ENCODE peak calls at places on chromosomes 11 and 22, in six cellular contexts. J is A549, F is K562, M is endothelial cell of umbilical vein, Y is GM12878, Z is HepG2. S is an unnamed sample.

GRCh38 chr11:45543808-45544422 is 121.5 kb downstream of the CHST1 start:
- DNase-seq in Z (no peak), F (peak), J (no peak), Y (no peak), M (peak), S (peak)

GRCh38 chr22:48939441-48940265 is 888.0 kb downstream of the BRD1 start:
- DNase-seq in Z (no peak), J (no peak), F (no peak), Y (no peak), M (no peak), S (no peak)

GRCh38 chr22:20904008-20904979 is 12.9 kb upstream of the CRKL start:
- DNase-seq in F (peak), Z (peak), J (peak), Y (no peak), M (no peak), S (peak)

GRCh38 chr11:113998574-113998973 is 23.7 kb downstream of the HTR3A start:
- DNase-seq in Y (no peak), J (no peak), Z (no peak), M (no peak), F (no peak), S (no peak)

GRCh38 chr22:46287873-46288751 is 8.6 kb upstream of the GTSE1 start:
- DNase-seq in Y (peak), J (no peak), Z (no peak), F (no peak), M (peak), S (peak)

GRCh38 chr11:68632802-68633201 is 51.5 kb upstream of the GAL start:
- DNase-seq in F (peak), J (peak), Y (no peak), M (peak), Z (peak), S (peak)

GRCh38 chr11:116927163-116927772 is 89.8 kb upstream of the APOA1 start:
- DNase-seq in Z (peak), M (peak), J (no peak), F (peak), Y (no peak), S (peak)

GRCh38 chr11:86940122-86940777 is 14.9 kb downstream of the FZD4 start:
- DNase-seq in M (peak), J (no peak), Y (no peak), Z (peak), F (peak), S (no peak)

GRCh38 chr11:121696177-121696863 is 243.6 kb upstream of the SORL1-AS1 start:
- DNase-seq in M (no peak), J (no peak), Y (no peak), F (no peak), Z (no peak), S (no peak)

GRCh38 chr22:40347300-40347699 is 1.0 kb downstream of the ADSL start:
- DNase-seq in Y (no peak), M (no peak), Z (no peak), F (no peak), J (no peak), S (no peak)

GRCh38 chr11:31237819-31238771 is 131.4 kb downstream of the DCDC1 start:
- DNase-seq in Z (no peak), Y (no peak), F (no peak), J (no peak), M (no peak), S (no peak)

GRCh38 chr22:37273126-37273845 is 9.0 kb upstream of the CYTH4 start:
- DNase-seq in M (no peak), F (peak), Z (no peak), Y (no peak), J (no peak), S (peak)

GRCh38 chr11:72202571-72202970 is 10.6 kb downstream of the FOLR1 start:
- DNase-seq in Z (no peak), Y (no peak), F (no peak), J (no peak), M (no peak), S (no peak)

GRCh38 chr22:28909375-28909774 is 26.0 kb downstream of the ZNRF3 start:
- DNase-seq in Z (no peak), M (no peak), Y (peak), J (no peak), F (peak), S (no peak)

GRCh38 chr11:127238321-127238720 is 237.8 kb upstream of the KIRREL3 start:
- DNase-seq in Z (no peak), Y (no peak), J (no peak), F (no peak), M (no peak), S (no peak)

GRCh38 chr11:14852571-14853177 is 39.4 kb downstream of the CYP2R1 start:
- DNase-seq in J (no peak), M (no peak), Z (no peak), F (no peak), Y (no peak), S (no peak)

GRCh38 chr11:61922539-61922938 is 5.2 kb upstream of the RAB3IL1 start:
- DNase-seq in Z (no peak), F (peak), M (no peak), Y (no peak), J (no peak), S (peak)

GRCh38 chr11:65355776-65356393 is 1.3 kb downstream of the TIGD3 start:
- DNase-seq in Y (no peak), F (no peak), M (peak), J (no peak), Z (no peak), S (no peak)

GRCh38 chr11:1696608-1697570 is at the start of gene KRTAP5-6:
- DNase-seq in J (no peak), Z (no peak), Y (no peak), M (no peak), F (no peak), S (no peak)

GRCh38 chr22:30445438-30445936 is 19.9 kb downstream of the MTFP1 start:
- DNase-seq in M (no peak), Y (no peak), J (no peak), Z (peak), F (no peak), S (no peak)

GRCh38 chr11:97140885-97141494 is 751.2 kb downstream of the JRKL start:
- DNase-seq in M (no peak), J (no peak), Y (no peak), F (peak), Z (peak), S (peak)

GRCh38 chr22:31345331-31346254 is 553 bp downstream of the PATZ1 start:
- DNase-seq in Y (peak), Z (peak), J (peak), M (peak), F (peak), S (peak)

GRCh38 chr11:67435727-67436458 is 1.6 kb downstream of the PTPRCAP start:
- DNase-seq in Y (no peak), M (no peak), Z (no peak), F (no peak), J (no peak), S (no peak)

GRCh38 chr22:29820941-29821789 is 16.9 kb downstream of the ASCC2 start:
- DNase-seq in F (peak), M (peak), J (peak), Y (peak), Z (peak), S (peak)

GRCh38 chr11:63020671-63021255 is 5.1 kb upstream of the SLC22A8 start:
- DNase-seq in Y (no peak), F (peak), J (peak), Z (no peak), M (no peak), S (peak)

GRCh38 chr11:84901986-84902385 is 725.2 kb downstream of the DLG2 start:
- DNase-seq in Z (no peak), J (no peak), F (no peak), Y (no peak), M (no peak), S (no peak)

GRCh38 chr11:28615542-28615941 is 507.4 kb downstream of the METTL15 start:
- DNase-seq in J (no peak), M (no peak), Z (no peak), F (no peak), Y (no peak), S (no peak)

GRCh38 chr11:77122576-77123212 is 5.4 kb upstream of the MYO7A start:
- DNase-seq in M (no peak), J (no peak), Y (no peak), F (no peak), Z (no peak), S (no peak)

GRCh38 chr11:131457163-131457562 is 86.7 kb downstream of the NTM start:
- DNase-seq in Z (no peak), M (no peak), Y (no peak), J (no peak), F (no peak), S (no peak)

GRCh38 chr11:114027396-114027795 is 32.1 kb upstream of the ZBTB16 start:
- DNase-seq in J (no peak), Y (no peak), F (no peak), M (no peak), Z (no peak), S (no peak)

GRCh38 chr11:61787928-61788491 is 4.4 kb downstream of the TMEM258 start:
- DNase-seq in Z (peak), Y (no peak), J (peak), F (peak), M (peak), S (peak)

GRCh38 chr11:107682182-107682971 is 29.5 kb downstream of the SLN start:
- DNase-seq in J (no peak), F (no peak), Y (no peak), Z (no peak), M (no peak), S (no peak)

GRCh38 chr11:107679255-107680024 is 32.4 kb downstream of the SLN start:
- DNase-seq in Y (peak), J (no peak), Z (no peak), M (no peak), F (no peak), S (no peak)

GRCh38 chr11:107688322-107688918 is 23.4 kb downstream of the SLN start:
- DNase-seq in M (no peak), F (no peak), Y (no peak), Z (peak), J (no peak), S (no peak)

GRCh38 chr11:107683070-107683469 is 28.8 kb downstream of the SLN start:
- DNase-seq in Y (no peak), Z (no peak), J (no peak), M (no peak), F (no peak), S (no peak)

GRCh38 chr11:107683807-107684206 is 28.0 kb downstream of the SLN start:
- DNase-seq in Z (no peak), J (peak), Y (no peak), M (no peak), F (peak), S (peak)
- TF ChIP-seq CTCF in Z (no peak), J (no peak), Y (peak), M (peak), F (peak), S (peak)

GRCh38 chr22:50102946-50103345 is 13.1 kb downstream of the MOV10L1 start:
- DNase-seq in M (no peak), J (peak), Y (no peak), F (peak), Z (peak), S (peak)

GRCh38 chr22:50101870-50102565 is 12.2 kb downstream of the MOV10L1 start:
- DNase-seq in M (no peak), J (no peak), F (no peak), Z (no peak), Y (no peak), S (peak)

GRCh38 chr22:50107529-50107928 is 17.7 kb downstream of the MOV10L1 start:
- DNase-seq in J (no peak), F (no peak), Z (no peak), M (no peak), Y (no peak), S (no peak)

GRCh38 chr22:50104149-50104548 is 14.3 kb downstream of the MOV10L1 start:
- DNase-seq in Z (no peak), Y (no peak), J (no peak), F (no peak), M (no peak), S (peak)

DNA sequence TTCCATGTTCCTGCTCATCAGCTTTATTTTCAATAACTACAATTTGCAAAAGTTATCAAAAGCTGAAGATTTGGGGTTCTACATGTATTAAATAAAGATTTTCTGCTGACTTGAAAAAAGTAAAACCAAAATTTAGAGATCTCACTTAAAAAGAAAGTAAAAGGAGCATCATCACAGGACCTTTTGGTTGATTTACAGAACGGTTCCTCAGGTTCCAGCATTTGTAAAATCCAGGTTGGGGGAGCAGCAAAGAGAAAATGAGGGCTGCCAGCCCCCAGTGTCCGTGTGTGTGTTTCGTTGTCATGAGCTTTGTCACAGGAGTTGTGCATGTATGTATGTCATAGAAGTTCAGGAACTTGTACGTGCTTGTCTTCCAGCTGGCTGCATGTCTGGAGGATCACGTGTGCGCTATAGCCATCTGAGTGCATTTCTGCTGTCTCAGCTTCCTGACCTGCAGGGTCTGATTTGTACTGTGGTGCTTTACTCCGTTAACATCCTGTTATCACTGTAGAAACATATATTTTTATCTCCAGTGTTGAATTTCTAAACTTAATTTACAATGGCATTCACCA is 15.8 kb downstream of the MOV10L1 start:
- DNase-seq in M (peak), Y (peak), J (no peak), F (no peak), Z (no peak), S (no peak)
- TF ChIP-seq MYC in M (no peak), Y (no peak), J (no peak), F (peak), Z (no peak), S (no peak)

DNA sequence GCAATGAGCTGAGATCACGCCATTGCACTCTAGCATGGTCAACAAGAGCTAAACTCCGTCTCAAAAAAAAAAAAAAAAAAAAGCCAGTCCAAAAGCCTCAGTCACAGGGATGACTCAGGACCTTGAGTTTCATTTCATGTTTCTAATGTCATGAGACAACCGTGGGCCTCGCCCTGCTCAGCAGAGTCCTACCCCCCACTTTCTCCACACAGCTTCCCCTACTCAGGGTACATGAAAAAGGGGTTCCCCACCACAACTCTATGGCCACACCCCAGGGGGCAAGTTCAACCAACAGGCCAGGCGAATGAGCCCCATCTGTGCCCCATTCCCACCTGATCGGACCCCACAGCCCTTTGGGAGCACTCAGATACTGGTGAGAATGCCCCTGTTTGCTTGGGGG is 24.3 kb upstream of the ADA2 start:
- DNase-seq in Y (peak), J (no peak), M (no peak), F (no peak), Z (no peak), S (peak)
- H3K4me3 ChIP-seq in Y (no peak), J (no peak), M (no peak), F (no peak), Z (no peak), S (no peak)

GRCh38 chr22:35380537-35381423 is at the start of gene HMOX1:
- DNase-seq in M (peak), F (no peak), J (peak), Y (no peak), Z (peak), S (peak)
- TF ChIP-seq CTCF in M (no peak), F (no peak), J (no peak), Y (no peak), Z (peak), S (no peak)

GRCh38 chr11:9757809-9758675 is 94.2 kb downstream of the SWAP70 start:
- DNase-seq in F (peak), M (peak), J (peak), Y (no peak), Z (peak), S (peak)
- TF ChIP-seq MYC in F (peak), M (no peak), J (peak), Y (peak), Z (peak), S (no peak)

DNA sequence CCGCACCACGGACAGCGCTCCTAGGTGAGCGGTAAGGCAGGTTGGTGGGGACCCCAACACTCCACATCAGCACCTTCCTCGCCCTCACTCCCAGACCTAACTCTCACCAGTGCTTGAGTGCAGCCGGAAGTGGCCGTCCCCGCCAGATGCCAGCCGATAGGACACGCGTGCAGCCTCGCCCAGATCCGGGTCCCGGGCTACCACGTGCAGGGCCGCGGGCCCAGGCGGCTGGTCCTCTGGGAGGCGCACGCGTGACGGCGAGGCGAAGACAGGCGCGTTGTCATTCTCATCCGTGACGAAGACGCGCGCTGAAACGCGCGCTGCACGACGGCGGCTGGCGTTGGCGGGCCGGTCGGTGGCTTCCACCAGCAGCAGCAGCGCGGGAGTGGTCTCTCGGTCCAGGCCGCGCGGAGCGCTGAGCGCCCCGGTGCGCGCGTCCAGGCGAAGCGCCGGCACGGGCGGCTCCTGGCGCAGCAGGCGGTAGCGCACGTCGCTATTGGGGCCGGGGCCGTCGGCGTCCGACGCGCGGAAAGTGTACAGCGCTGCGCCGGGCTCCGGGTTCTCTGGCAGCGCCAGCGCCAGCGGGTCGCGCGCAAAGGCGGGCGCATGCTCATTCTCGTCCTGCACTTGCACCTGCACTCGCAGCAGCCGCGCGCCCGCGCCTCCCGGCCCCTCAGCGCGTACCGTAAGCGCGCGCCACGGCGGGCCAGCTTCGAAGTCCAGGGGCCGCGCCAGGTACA is 10.8 kb upstream of the TPP1 start:
- DNase-seq in J (no peak), F (no peak), M (no peak), Z (no peak), Y (no peak), S (no peak)
- H3K4me3 ChIP-seq in J (peak), F (no peak), M (no peak), Z (peak), Y (no peak), S (no peak)

GRCh38 chr11:126132319-126132718 is 69.7 kb upstream of the CDON start:
- DNase-seq in Z (no peak), Y (no peak), F (no peak), J (no peak), M (no peak), S (no peak)
- TF ChIP-seq CTCF in Z (no peak), Y (no peak), F (no peak), J (no peak), M (no peak), S (no peak)

GRCh38 chr11:115784796-115785521 is 280.7 kb upstream of the CADM1 start:
- DNase-seq in Y (no peak), J (no peak), F (no peak), Z (no peak), M (no peak), S (no peak)
- TF ChIP-seq MYC in Y (no peak), J (no peak), F (no peak), Z (no peak), M (no peak), S (no peak)

GRCh38 chr11:133797542-133797941 is 47.8 kb downstream of the SPATA19 start:
- DNase-seq in M (no peak), Y (no peak), Z (no peak), J (no peak), F (no peak), S (no peak)

GRCh38 chr11:133796043-133796795 is 49.1 kb downstream of the SPATA19 start:
- DNase-seq in J (no peak), F (no peak), Y (no peak), M (no peak), Z (no peak), S (no peak)

GRCh38 chr11:133801356-133801755 is 44.0 kb downstream of the SPATA19 start:
- DNase-seq in J (no peak), Z (no peak), M (no peak), Y (no peak), F (no peak), S (no peak)

GRCh38 chr11:133803026-133803425 is 42.3 kb downstream of the SPATA19 start:
- DNase-seq in Z (peak), J (no peak), Y (no peak), M (no peak), F (no peak), S (no peak)

GRCh38 chr11:133800666-133801065 is 44.6 kb downstream of the SPATA19 start:
- DNase-seq in J (no peak), Y (no peak), Z (no peak), M (no peak), F (no peak), S (no peak)
- H3K4me3 ChIP-seq in J (no peak), Y (no peak), Z (no peak), M (no peak), F (no peak), S (no peak)